ENCODE peak calls at places on chromosome 9, in ten cellular contexts. D is IMR-90, W is adrenal gland, H is SJSA1, R is SJCRH30, J is heart left ventricle, A is mammary epithelial cell, L is mesenchymal stem cell, N is SK-N-SH, C is colonic mucosa. V is an unnamed sample.

GRCh38 chr9:84953797-84954695 is 284.5 kb downstream of the NTRK2 start:
- DNase-seq in D (peak), W (peak), H (peak), R (peak), J (peak), A (peak), L (peak), N (peak), C (peak), V (peak)

GRCh38 chr9:134624119-134624826 is 17.3 kb upstream of the COL5A1 start:
- DNase-seq in D (no peak), W (peak), H (no peak), R (peak), J (peak), A (no peak), L (peak), N (no peak), C (no peak), V (no peak)

GRCh38 chr9:106602354-106602753 is 260.6 kb upstream of the ZNF462 start:
- DNase-seq in D (no peak), W (no peak), H (no peak), R (no peak), J (no peak), A (peak), L (no peak), N (no peak), C (no peak), V (no peak)

GRCh38 chr9:110319781-110320180 is 17.9 kb downstream of the TXNDC8 start:
- DNase-seq in D (no peak), W (no peak), H (no peak), R (no peak), J (no peak), A (no peak), L (no peak), N (no peak), C (no peak), V (no peak)

GRCh38 chr9:129627556-129628492 is 1.9 kb downstream of the NTMT1 start:
- DNase-seq in D (no peak), W (peak), H (no peak), R (peak), J (no peak), A (no peak), L (peak), N (no peak), C (no peak), V (no peak)

GRCh38 chr9:126569036-126569435 is 44.7 kb upstream of the LMX1B start:
- DNase-seq in D (no peak), W (no peak), H (no peak), R (no peak), J (no peak), A (peak), L (no peak), N (no peak), C (no peak), V (no peak)

GRCh38 chr9:86580688-86581087 is 226.5 kb upstream of the TUT7 start:
- DNase-seq in D (peak), W (no peak), H (no peak), R (no peak), J (no peak), A (no peak), L (no peak), N (no peak), C (no peak), V (no peak)

GRCh38 chr9:115328228-115328627 is 210.3 kb upstream of the TNC start:
- DNase-seq in D (peak), W (peak), H (no peak), R (no peak), J (no peak), A (no peak), L (peak), N (no peak), C (no peak), V (no peak)

GRCh38 chr9:131650254-131650653 is 89.6 kb downstream of the RAPGEF1 start:
- DNase-seq in D (peak), W (peak), H (no peak), R (no peak), J (no peak), A (peak), L (peak), N (no peak), C (no peak), V (no peak)

GRCh38 chr9:89739531-89740315 is 134.9 kb downstream of the GADD45G start:
- DNase-seq in D (no peak), W (no peak), H (no peak), R (no peak), J (no peak), A (no peak), L (no peak), N (no peak), C (no peak), V (no peak)

DNA sequence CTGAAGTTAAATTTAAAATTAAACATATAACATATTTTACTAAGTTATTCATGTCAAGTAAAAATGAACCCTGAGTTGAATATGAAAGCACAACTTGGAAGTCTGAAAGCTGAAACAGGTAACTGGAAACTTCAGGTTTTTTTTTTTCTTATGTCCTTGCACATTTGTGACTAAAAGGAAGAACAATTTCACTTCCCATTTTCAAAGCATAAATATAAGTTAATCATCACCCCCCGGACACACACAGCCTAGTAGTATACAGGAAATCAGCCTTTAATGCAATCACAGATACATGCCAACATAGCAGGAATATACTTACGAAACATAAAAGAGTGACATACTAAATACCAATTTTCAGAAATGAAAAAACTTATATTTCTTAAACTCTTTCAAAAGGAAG is 225.9 kb downstream of the RFX3 start:
- DNase-seq in D (no peak), W (no peak), H (no peak), R (no peak), J (no peak), A (no peak), L (no peak), N (no peak), C (no peak), V (no peak)
- H3K27ac ChIP-seq in D (no peak), W (no peak), H (no peak), R (no peak), J (no peak), A (no peak), L (no peak), N (no peak), C (no peak), V (no peak)

DNA sequence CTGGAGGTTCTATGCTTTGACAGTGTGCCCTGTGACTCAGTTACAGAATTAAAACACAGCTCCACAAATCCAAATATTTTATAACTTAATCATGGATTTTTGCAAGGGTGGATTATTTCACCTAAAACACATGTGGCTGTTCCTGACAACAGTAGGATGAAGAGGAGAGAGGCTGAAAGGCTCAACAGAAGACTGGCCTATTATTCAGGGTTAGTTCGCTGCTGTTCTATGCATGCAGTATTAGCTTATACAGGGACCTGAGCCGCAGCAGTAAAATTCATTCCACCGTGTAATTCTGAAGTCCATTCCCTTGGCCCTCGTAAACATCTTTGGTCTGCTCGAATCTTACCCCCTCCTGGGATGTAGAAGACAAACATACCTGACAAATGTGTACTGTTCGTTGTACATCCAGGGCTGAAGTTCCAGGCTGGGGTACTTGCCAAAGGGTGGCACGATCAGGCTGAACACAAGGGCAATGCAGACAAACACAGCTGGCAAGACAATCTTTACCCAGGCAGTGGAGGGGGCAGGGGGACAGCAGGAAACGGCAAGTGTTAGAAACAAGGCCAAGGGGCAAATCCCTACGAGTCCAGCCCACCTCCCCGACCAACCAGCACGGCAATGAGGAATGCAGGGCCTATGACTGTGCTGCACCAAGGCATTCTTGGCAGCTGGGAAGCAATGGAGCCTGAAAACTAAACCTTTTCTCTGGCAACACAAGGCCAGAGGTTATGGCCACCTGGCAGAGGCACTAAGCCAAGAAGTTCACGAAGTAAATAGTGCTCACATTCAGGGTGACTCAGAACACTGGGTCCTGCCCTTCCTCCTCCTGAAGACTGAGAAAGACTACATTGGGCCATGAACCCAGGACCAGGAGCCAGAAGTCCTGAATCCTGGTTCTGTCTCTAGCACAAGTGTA is 46.8 kb downstream of the NIPSNAP3B start:
- DNase-seq in D (peak), W (peak), H (no peak), R (peak), J (no peak), A (peak), L (peak), N (no peak), C (peak), V (no peak)
- H3K27ac ChIP-seq in D (no peak), W (no peak), H (no peak), R (no peak), J (no peak), A (no peak), L (peak), N (no peak), C (peak), V (peak)

GRCh38 chr9:137873408-137873807 is 4.2 kb upstream of the CACNA1B start:
- DNase-seq in D (no peak), W (no peak), H (no peak), R (no peak), J (no peak), A (no peak), L (no peak), N (no peak), C (no peak), V (no peak)

GRCh38 chr9:137873858-137874363 is 3.7 kb upstream of the CACNA1B start:
- DNase-seq in D (no peak), W (no peak), H (no peak), R (no peak), J (no peak), A (no peak), L (no peak), N (no peak), C (no peak), V (no peak)

GRCh38 chr9:137875354-137875753 is 2.2 kb upstream of the CACNA1B start:
- DNase-seq in D (no peak), W (no peak), H (no peak), R (no peak), J (no peak), A (no peak), L (no peak), N (no peak), C (no peak), V (no peak)

GRCh38 chr9:137870432-137870831 is 7.2 kb upstream of the CACNA1B start:
- DNase-seq in D (no peak), W (no peak), H (no peak), R (no peak), J (no peak), A (no peak), L (no peak), N (no peak), C (no peak), V (no peak)

GRCh38 chr9:137872296-137872695 is 5.3 kb upstream of the CACNA1B start:
- DNase-seq in D (no peak), W (no peak), H (no peak), R (no peak), J (no peak), A (no peak), L (no peak), N (no peak), C (no peak), V (no peak)
- H3K27ac ChIP-seq in D (no peak), W (no peak), H (no peak), R (no peak), J (no peak), A (no peak), L (no peak), N (no peak), C (no peak), V (no peak)

DNA sequence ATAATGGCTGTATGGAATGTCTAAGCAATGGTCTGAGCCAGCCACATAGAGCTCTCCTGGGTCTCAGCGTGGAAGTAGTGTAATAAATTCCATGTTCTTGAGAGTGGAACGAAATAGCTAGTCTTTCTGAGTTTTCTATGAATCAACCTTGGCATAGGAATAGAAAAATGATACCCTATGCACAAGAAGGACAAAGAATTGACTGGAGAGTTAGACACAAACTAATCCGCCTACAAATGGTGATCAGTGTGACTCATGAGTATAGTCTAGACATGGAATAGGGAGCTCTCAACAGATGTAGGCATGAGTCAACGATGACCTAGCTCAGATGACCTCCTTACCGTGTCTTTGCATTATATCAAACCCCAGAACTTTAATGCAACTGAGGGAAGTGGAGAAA is 256.8 kb upstream of the GRIN3A start:
- DNase-seq in D (no peak), W (no peak), H (no peak), R (peak), J (no peak), A (peak), L (no peak), N (no peak), C (no peak), V (no peak)
- H3K27ac ChIP-seq in D (no peak), W (no peak), H (no peak), R (peak), J (no peak), A (no peak), L (no peak), N (no peak), C (no peak), V (no peak)

GRCh38 chr9:74952281-74953151 is at the start of gene C9orf40:
- DNase-seq in D (peak), W (peak), H (peak), R (peak), J (peak), A (peak), L (peak), N (peak), C (peak), V (peak)
- H3K27ac ChIP-seq in D (peak), W (peak), H (peak), R (peak), J (peak), A (peak), L (peak), N (peak), C (peak), V (peak)

GRCh38 chr9:38619556-38620447 is 594 bp downstream of the ANKRD18A start:
- DNase-seq in D (no peak), W (no peak), H (no peak), R (peak), J (peak), A (peak), L (no peak), N (peak), C (peak), V (no peak)

GRCh38 chr9:38622961-38623360 is 2.6 kb upstream of the ANKRD18A start:
- DNase-seq in D (no peak), W (no peak), H (no peak), R (no peak), J (no peak), A (no peak), L (no peak), N (no peak), C (no peak), V (no peak)

GRCh38 chr9:38621434-38622082 is 1.2 kb upstream of the ANKRD18A start:
- DNase-seq in D (no peak), W (no peak), H (no peak), R (peak), J (peak), A (peak), L (no peak), N (peak), C (peak), V (peak)

GRCh38 chr9:38620483-38621433 is at the start of gene ANKRD18A:
- DNase-seq in D (peak), W (peak), H (peak), R (peak), J (peak), A (peak), L (peak), N (peak), C (peak), V (no peak)

GRCh38 chr9:38622083-38622674 is 1.8 kb upstream of the ANKRD18A start:
- DNase-seq in D (no peak), W (no peak), H (no peak), R (peak), J (no peak), A (no peak), L (peak), N (peak), C (peak), V (peak)
- H3K27ac ChIP-seq in D (no peak), W (no peak), H (no peak), R (peak), J (no peak), A (no peak), L (no peak), N (no peak), C (no peak), V (peak)

DNA sequence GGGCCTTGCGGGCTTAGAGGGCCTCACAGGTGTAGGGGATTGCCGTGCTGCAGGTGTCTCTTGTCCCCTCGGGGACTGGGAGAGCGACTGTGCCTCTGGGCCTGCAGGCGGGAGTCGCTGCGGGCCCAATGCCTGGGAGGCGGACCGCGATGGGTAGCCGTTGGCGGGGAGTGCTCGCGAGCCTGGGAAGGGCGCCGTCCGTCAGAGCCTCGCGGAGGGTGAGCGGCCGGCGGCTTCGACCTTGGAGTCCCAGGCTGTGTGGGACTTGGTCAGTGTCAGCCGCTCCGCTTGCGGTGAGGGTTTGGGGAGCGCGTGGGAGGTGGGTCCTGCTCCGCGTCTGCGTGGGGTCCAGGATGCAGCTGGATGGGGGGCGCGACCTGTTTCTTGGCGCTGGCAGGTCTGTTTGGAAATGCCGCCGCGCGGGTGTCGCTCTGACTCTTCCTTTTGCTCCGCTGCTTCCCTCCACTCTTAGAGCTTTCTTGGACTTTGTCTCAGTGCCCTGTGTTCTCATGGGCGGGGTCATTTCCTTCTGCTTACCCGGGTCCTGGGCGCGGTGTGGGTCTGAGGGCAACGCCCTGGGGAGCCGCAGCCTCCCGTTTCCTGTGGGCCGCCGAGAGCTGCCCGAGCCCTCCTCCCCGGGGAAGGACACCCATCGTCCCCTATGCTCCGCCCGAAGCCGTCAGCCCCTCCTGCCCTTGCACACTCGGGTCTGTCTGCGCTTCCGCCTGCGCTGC is 88.9 kb upstream of the CACNA1B start:
- DNase-seq in D (no peak), W (peak), H (no peak), R (no peak), J (no peak), A (no peak), L (no peak), N (no peak), C (peak), V (no peak)
- H3K27ac ChIP-seq in D (no peak), W (no peak), H (no peak), R (no peak), J (peak), A (no peak), L (no peak), N (no peak), C (peak), V (no peak)

DNA sequence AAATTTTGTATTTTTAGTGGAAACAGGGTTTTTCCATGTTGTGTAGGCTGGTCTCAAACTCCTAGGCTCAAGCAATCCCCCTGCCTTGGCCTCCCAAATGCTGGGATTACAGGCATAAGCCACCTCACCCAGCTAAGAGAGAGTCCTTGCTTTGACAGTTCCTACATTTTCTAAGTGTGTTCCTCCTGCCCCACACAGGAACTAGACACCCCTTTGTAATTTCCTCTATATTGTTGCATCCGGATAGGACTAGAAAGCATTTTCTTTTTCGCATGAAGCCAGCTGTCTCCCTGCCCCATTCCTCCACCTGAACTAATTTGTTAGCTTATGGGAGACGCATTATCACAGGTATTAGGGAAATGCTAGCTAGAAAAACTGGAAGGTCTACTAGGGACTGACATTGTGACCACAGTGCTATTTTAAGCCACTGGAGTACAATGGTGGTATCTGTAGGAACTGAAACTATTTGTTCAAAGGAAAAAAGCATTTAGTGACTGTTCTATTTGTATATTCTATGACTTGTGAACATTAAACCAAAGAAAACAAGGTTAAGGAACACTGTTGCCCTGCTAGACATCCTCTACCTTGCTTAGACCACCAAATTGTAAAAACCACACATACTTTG is 214.1 kb downstream of the SMARCA2 start:
- DNase-seq in D (no peak), W (no peak), H (no peak), R (no peak), J (no peak), A (peak), L (no peak), N (no peak), C (no peak), V (no peak)
- H3K27ac ChIP-seq in D (peak), W (no peak), H (no peak), R (peak), J (peak), A (no peak), L (no peak), N (no peak), C (no peak), V (no peak)

GRCh38 chr9:2158729-2159128 is 143.6 kb downstream of the SMARCA2 start:
- DNase-seq in D (no peak), W (no peak), H (no peak), R (no peak), J (no peak), A (no peak), L (peak), N (no peak), C (no peak), V (no peak)
- H3K27ac ChIP-seq in D (peak), W (peak), H (no peak), R (peak), J (peak), A (peak), L (peak), N (peak), C (peak), V (peak)

GRCh38 chr9:79185866-79186265 is 385.9 kb upstream of the TLE4 start:
- DNase-seq in D (peak), W (no peak), H (no peak), R (no peak), J (no peak), A (no peak), L (peak), N (no peak), C (no peak), V (no peak)

GRCh38 chr9:79184821-79185220 is 386.9 kb upstream of the TLE4 start:
- DNase-seq in D (peak), W (no peak), H (no peak), R (no peak), J (no peak), A (no peak), L (peak), N (no peak), C (no peak), V (no peak)

GRCh38 chr9:79193506-79194223 is 378.1 kb upstream of the TLE4 start:
- DNase-seq in D (no peak), W (no peak), H (no peak), R (no peak), J (no peak), A (no peak), L (no peak), N (no peak), C (no peak), V (no peak)

GRCh38 chr9:79193001-79193400 is 378.8 kb upstream of the TLE4 start:
- DNase-seq in D (peak), W (no peak), H (no peak), R (no peak), J (no peak), A (no peak), L (no peak), N (no peak), C (no peak), V (no peak)

GRCh38 chr9:79189511-79189924 is 382.2 kb upstream of the TLE4 start:
- DNase-seq in D (peak), W (no peak), H (peak), R (no peak), J (no peak), A (peak), L (peak), N (peak), C (no peak), V (no peak)
- H3K27ac ChIP-seq in D (no peak), W (no peak), H (no peak), R (no peak), J (no peak), A (no peak), L (no peak), N (peak), C (no peak), V (no peak)